ENCODE peak calls at places on chromosomes 4 and X, in four cellular contexts. R, M, H and J are unnamed samples.

GRCh38 chr4:167930171-167930570 is 162.2 kb upstream of the ANXA10 start:
- DNase-seq in H (no peak), R (no peak), M (no peak), J (no peak)

GRCh38 chrX:12978205-12979010 is 3.5 kb downstream of the TMSB4X start:
- DNase-seq in H (peak; percentile 78), M (no peak), R (peak; percentile 86), J (peak; percentile 71)

GRCh38 chrX:54288989-54289388 is 68.9 kb downstream of the WNK3 start:
- DNase-seq in M (no peak), R (no peak), H (no peak), J (no peak)

GRCh38 chrX:15170927-15171326 is 99.0 kb downstream of the ASB9 start:
- DNase-seq in M (no peak), R (peak; percentile 8), H (no peak), J (no peak)

GRCh38 chr4:186657766-186658165 is 65.9 kb downstream of the FAT1 start:
- DNase-seq in H (no peak), M (no peak), R (peak; percentile 58), J (no peak)

GRCh38 chr4:71251266-71251665 is 87.6 kb upstream of the SLC4A4 start:
- DNase-seq in R (no peak), M (no peak), H (no peak), J (no peak)

GRCh38 chr4:142648378-142648777 is 197.7 kb downstream of the INPP4B start:
- DNase-seq in R (no peak), H (no peak), M (no peak), J (no peak)

GRCh38 chr4:48247142-48247877 is 22.3 kb downstream of the TEC start:
- DNase-seq in M (no peak), H (no peak), R (peak; percentile 66), J (no peak)

GRCh38 chr4:170089743-170090666 is at the start of gene AADAT:
- DNase-seq in R (peak; percentile 58), M (peak; percentile 77), H (peak; percentile 30), J (peak; percentile 45)

GRCh38 chr4:130468340-130468739 is 1372.4 kb downstream of the C4orf33 start:
- DNase-seq in M (no peak), R (no peak), H (no peak), J (no peak)

GRCh38 chr4:109816082-109816442 is 500 bp downstream of the GAR1 start:
- DNase-seq in H (peak; percentile 69), R (no peak), M (peak; percentile 8), J (peak; percentile 54)

GRCh38 chrX:109352121-109352556 is 129.7 kb downstream of the GUCY2F start:
- DNase-seq in R (peak; percentile 33), H (no peak), M (no peak), J (no peak)

GRCh38 chrX:29295987-29296680 is 708.9 kb downstream of the IL1RAPL1 start:
- DNase-seq in M (no peak), R (peak; percentile 50), H (no peak), J (no peak)

GRCh38 chrX:30649859-30650258 is 3.4 kb upstream of the GK start:
- DNase-seq in M (peak; percentile 22), H (no peak), R (peak; percentile 55), J (no peak)

GRCh38 chr4:152572417-152573086 is 36.7 kb upstream of the FBXW7 start:
- DNase-seq in H (no peak), R (peak; percentile 86), M (no peak), J (no peak)

GRCh38 chr4:156968479-156968984 is 3.1 kb downstream of the PDGFC start:
- DNase-seq in M (peak; percentile 60), H (peak; percentile 24), R (peak; percentile 85), J (no peak)

GRCh38 chrX:100599456-100599855 is 14.7 kb downstream of the TNMD start:
- DNase-seq in H (no peak), M (no peak), R (no peak), J (no peak)